ENCODE peak calls at places on chromosomes 16 and 17, in four cellular contexts. F, C, N and M are unnamed samples.

GRCh38 chr17:81436294-81436849 is 41.1 kb downstream of the BAHCC1 start:
- DNase-seq in N (no peak), C (no peak), F (peak), M (no peak)

GRCh38 chr17:67421869-67422273 is 44.8 kb downstream of the PITPNC1 start:
- DNase-seq in F (no peak), N (no peak), C (peak), M (no peak)

GRCh38 chr17:18356624-18357023 is 6.7 kb downstream of the SHMT1 start:
- DNase-seq in N (no peak), C (no peak), F (no peak), M (no peak)

GRCh38 chr17:63834431-63835166 is 7.1 kb upstream of the FTSJ3 start:
- DNase-seq in N (peak), F (no peak), C (peak), M (no peak)

GRCh38 chr16:11597737-11598136 is 11.0 kb upstream of the LITAF start:
- DNase-seq in N (no peak), C (no peak), F (no peak), M (no peak)

GRCh38 chr17:50507871-50508572 is at the start of gene MYCBPAP:
- DNase-seq in F (peak), N (peak), C (peak), M (peak)

GRCh38 chr17:44775838-44776621 is 17.2 kb downstream of the ADAM11 start:
- DNase-seq in C (no peak), F (no peak), N (no peak), M (no peak)

GRCh38 chr16:70746708-70747424 is 54.1 kb downstream of the VAC14 start:
- DNase-seq in C (no peak), F (no peak), N (no peak), M (peak)

GRCh38 chr17:81259058-81259605 is 20.0 kb downstream of the NDUFAF8 start:
- DNase-seq in N (no peak), C (no peak), F (no peak), M (no peak)

GRCh38 chr16:21704733-21705132 is 41.0 kb downstream of the OTOA start:
- DNase-seq in F (no peak), N (no peak), C (no peak), M (no peak)

GRCh38 chr17:50356892-50357510 is 11.1 kb downstream of the XYLT2 start:
- DNase-seq in C (no peak), N (no peak), F (no peak), M (no peak)

GRCh38 chr17:79945591-79946255 is 89.9 kb downstream of the TBC1D16 start:
- DNase-seq in C (no peak), N (no peak), F (no peak), M (no peak)

GRCh38 chr16:12917653-12918052 is 16.3 kb downstream of the SHISA9 start:
- DNase-seq in F (no peak), C (no peak), N (no peak), M (no peak)